ENCODE peak calls at places on chromosomes 13 and 19, in six cellular contexts. One of them, this sample, is unnamed.

GRCh38 chr13:91270031-91270430 is 77.5 kb upstream of the MIR17HG start:
- DNase-seq in WTC11: no peak
- DNase-seq in GM06990: no peak
- DNase-seq in astrocyte of the spinal cord: no peak
- DNase-seq in AG04450: no peak
- DNase-seq in GM13977: no peak
- DNase-seq in this sample: no peak

GRCh38 chr19:1503089-1503924 is 9.5 kb downstream of the ADAMTSL5 start:
- DNase-seq in GM13977: peak
- DNase-seq in astrocyte of the spinal cord: no peak
- DNase-seq in AG04450: no peak
- DNase-seq in WTC11: peak
- DNase-seq in GM06990: peak
- DNase-seq in this sample: peak

GRCh38 chr13:41222259-41222852 is 28.0 kb upstream of the KBTBD7 start:
- DNase-seq in AG04450: no peak
- DNase-seq in GM13977: peak
- DNase-seq in astrocyte of the spinal cord: peak
- DNase-seq in WTC11: peak
- DNase-seq in GM06990: no peak
- DNase-seq in this sample: peak

GRCh38 chr19:15863272-15863671 is 34.6 kb downstream of the CYP4F2 start:
- DNase-seq in astrocyte of the spinal cord: no peak
- DNase-seq in GM13977: no peak
- DNase-seq in AG04450: no peak
- DNase-seq in WTC11: no peak
- DNase-seq in GM06990: no peak
- DNase-seq in this sample: no peak

GRCh38 chr13:110097013-110097412 is 209.9 kb downstream of the COL4A1 start:
- DNase-seq in GM13977: no peak
- DNase-seq in AG04450: no peak
- DNase-seq in GM06990: no peak
- DNase-seq in WTC11: no peak
- DNase-seq in astrocyte of the spinal cord: no peak
- DNase-seq in this sample: no peak

GRCh38 chr19:7104783-7105447 is 35.4 kb downstream of the ZNF557 start:
- DNase-seq in AG04450: no peak
- DNase-seq in GM13977: no peak
- DNase-seq in WTC11: no peak
- DNase-seq in GM06990: no peak
- DNase-seq in astrocyte of the spinal cord: no peak
- DNase-seq in this sample: no peak

GRCh38 chr19:1253514-1254080 is 5.2 kb downstream of the MIDN start:
- DNase-seq in GM06990: no peak
- DNase-seq in GM13977: no peak
- DNase-seq in WTC11: no peak
- DNase-seq in astrocyte of the spinal cord: no peak
- DNase-seq in AG04450: no peak
- DNase-seq in this sample: no peak

GRCh38 chr13:49225358-49226042 is 5.4 kb downstream of the MLNR start:
- DNase-seq in GM06990: no peak
- DNase-seq in astrocyte of the spinal cord: no peak
- DNase-seq in AG04450: no peak
- DNase-seq in WTC11: no peak
- DNase-seq in GM13977: no peak
- DNase-seq in this sample: no peak

GRCh38 chr19:45424191-45425058 is 708 bp upstream of the ERCC1 start:
- DNase-seq in AG04450: peak
- DNase-seq in GM13977: peak
- DNase-seq in astrocyte of the spinal cord: peak
- DNase-seq in GM06990: peak
- DNase-seq in WTC11: peak
- DNase-seq in this sample: no peak

GRCh38 chr19:16315825-16316505 is 8.7 kb upstream of the KLF2 start:
- DNase-seq in WTC11: no peak
- DNase-seq in astrocyte of the spinal cord: peak
- DNase-seq in GM06990: no peak
- DNase-seq in GM13977: no peak
- DNase-seq in AG04450: peak
- DNase-seq in this sample: no peak

GRCh38 chr13:44703371-44703770 is 127.2 kb upstream of the TSC22D1 start:
- DNase-seq in WTC11: no peak
- DNase-seq in GM06990: no peak
- DNase-seq in astrocyte of the spinal cord: peak
- DNase-seq in AG04450: no peak
- DNase-seq in GM13977: no peak
- DNase-seq in this sample: no peak

GRCh38 chr19:48867922-48868195 is 558 bp downstream of the PLEKHA4 start:
- DNase-seq in GM06990: no peak
- DNase-seq in WTC11: no peak
- DNase-seq in GM13977: no peak
- DNase-seq in astrocyte of the spinal cord: no peak
- DNase-seq in AG04450: no peak
- DNase-seq in this sample: no peak

GRCh38 chr13:94706854-94707399 is 5.4 kb downstream of the SOX21 start:
- DNase-seq in AG04450: no peak
- DNase-seq in astrocyte of the spinal cord: peak
- DNase-seq in GM06990: no peak
- DNase-seq in GM13977: peak
- DNase-seq in WTC11: no peak
- DNase-seq in this sample: peak

GRCh38 chr19:48569814-48570213 is 17.8 kb downstream of the SULT2B1 start:
- DNase-seq in astrocyte of the spinal cord: peak
- DNase-seq in AG04450: no peak
- DNase-seq in GM06990: no peak
- DNase-seq in WTC11: no peak
- DNase-seq in GM13977: no peak
- DNase-seq in this sample: no peak

GRCh38 chr13:28744091-28744536 is 25.3 kb upstream of the SLC46A3 start:
- DNase-seq in WTC11: no peak
- DNase-seq in GM13977: no peak
- DNase-seq in AG04450: no peak
- DNase-seq in astrocyte of the spinal cord: peak
- DNase-seq in GM06990: no peak
- DNase-seq in this sample: no peak

GRCh38 chr19:55117063-55117635 is 288 bp downstream of the PPP1R12C start:
- DNase-seq in AG04450: no peak
- DNase-seq in GM13977: no peak
- DNase-seq in WTC11: no peak
- DNase-seq in GM06990: no peak
- DNase-seq in astrocyte of the spinal cord: no peak
- DNase-seq in this sample: no peak

GRCh38 chr19:46297700-46298476 is 1.0 kb downstream of the HIF3A start:
- DNase-seq in GM13977: no peak
- DNase-seq in GM06990: no peak
- DNase-seq in astrocyte of the spinal cord: peak
- DNase-seq in AG04450: no peak
- DNase-seq in WTC11: peak
- DNase-seq in this sample: no peak

GRCh38 chr13:113769881-113770280 is 10.9 kb downstream of the TMEM255B start:
- DNase-seq in astrocyte of the spinal cord: no peak
- DNase-seq in AG04450: no peak
- DNase-seq in GM13977: no peak
- DNase-seq in GM06990: no peak
- DNase-seq in WTC11: no peak
- DNase-seq in this sample: no peak

GRCh38 chr13:33284016-33284415 is 1.5 kb downstream of the STARD13 start:
- DNase-seq in GM06990: no peak
- DNase-seq in GM13977: no peak
- DNase-seq in WTC11: no peak
- DNase-seq in AG04450: no peak
- DNase-seq in astrocyte of the spinal cord: peak
- DNase-seq in this sample: no peak

GRCh38 chr13:113763961-113764792 is 5.2 kb downstream of the TMEM255B start:
- DNase-seq in AG04450: no peak
- DNase-seq in GM13977: no peak
- DNase-seq in GM06990: no peak
- DNase-seq in astrocyte of the spinal cord: no peak
- DNase-seq in WTC11: no peak
- DNase-seq in this sample: no peak

GRCh38 chr13:29771247-29771646 is 79.2 kb downstream of the UBL3 start:
- DNase-seq in GM13977: no peak
- DNase-seq in GM06990: no peak
- DNase-seq in astrocyte of the spinal cord: peak
- DNase-seq in WTC11: no peak
- DNase-seq in AG04450: no peak
- DNase-seq in this sample: no peak
- TF ChIP-seq CTCF in GM13977: peak
- TF ChIP-seq CTCF in GM06990: peak
- TF ChIP-seq CTCF in astrocyte of the spinal cord: peak
- TF ChIP-seq CTCF in WTC11: peak
- TF ChIP-seq CTCF in AG04450: peak
- TF ChIP-seq CTCF in this sample: no peak

GRCh38 chr13:21164631-21165030 is 11.7 kb downstream of the SKA3 start:
- DNase-seq in GM06990: no peak
- DNase-seq in astrocyte of the spinal cord: no peak
- DNase-seq in AG04450: no peak
- DNase-seq in GM13977: no peak
- DNase-seq in WTC11: no peak
- DNase-seq in this sample: no peak
- TF ChIP-seq CTCF in GM06990: no peak
- TF ChIP-seq CTCF in astrocyte of the spinal cord: no peak
- TF ChIP-seq CTCF in AG04450: no peak
- TF ChIP-seq CTCF in GM13977: no peak
- TF ChIP-seq CTCF in WTC11: no peak
- TF ChIP-seq CTCF in this sample: no peak

GRCh38 chr13:53778937-53779336 is 750.3 kb downstream of the OLFM4 start:
- DNase-seq in astrocyte of the spinal cord: no peak
- DNase-seq in GM13977: no peak
- DNase-seq in GM06990: no peak
- DNase-seq in AG04450: no peak
- DNase-seq in WTC11: no peak
- DNase-seq in this sample: no peak
- TF ChIP-seq CTCF in astrocyte of the spinal cord: no peak
- TF ChIP-seq CTCF in GM13977: no peak
- TF ChIP-seq CTCF in GM06990: no peak
- TF ChIP-seq CTCF in AG04450: no peak
- TF ChIP-seq CTCF in WTC11: no peak
- TF ChIP-seq CTCF in this sample: no peak

GRCh38 chr13:47964863-47965262 is 36.2 kb downstream of the SUCLA2 start:
- DNase-seq in GM06990: no peak
- DNase-seq in GM13977: no peak
- DNase-seq in AG04450: no peak
- DNase-seq in astrocyte of the spinal cord: no peak
- DNase-seq in WTC11: no peak
- DNase-seq in this sample: no peak
- TF ChIP-seq CTCF in GM06990: no peak
- TF ChIP-seq CTCF in GM13977: no peak
- TF ChIP-seq CTCF in AG04450: peak
- TF ChIP-seq CTCF in astrocyte of the spinal cord: peak
- TF ChIP-seq CTCF in WTC11: no peak
- TF ChIP-seq CTCF in this sample: no peak

DNA sequence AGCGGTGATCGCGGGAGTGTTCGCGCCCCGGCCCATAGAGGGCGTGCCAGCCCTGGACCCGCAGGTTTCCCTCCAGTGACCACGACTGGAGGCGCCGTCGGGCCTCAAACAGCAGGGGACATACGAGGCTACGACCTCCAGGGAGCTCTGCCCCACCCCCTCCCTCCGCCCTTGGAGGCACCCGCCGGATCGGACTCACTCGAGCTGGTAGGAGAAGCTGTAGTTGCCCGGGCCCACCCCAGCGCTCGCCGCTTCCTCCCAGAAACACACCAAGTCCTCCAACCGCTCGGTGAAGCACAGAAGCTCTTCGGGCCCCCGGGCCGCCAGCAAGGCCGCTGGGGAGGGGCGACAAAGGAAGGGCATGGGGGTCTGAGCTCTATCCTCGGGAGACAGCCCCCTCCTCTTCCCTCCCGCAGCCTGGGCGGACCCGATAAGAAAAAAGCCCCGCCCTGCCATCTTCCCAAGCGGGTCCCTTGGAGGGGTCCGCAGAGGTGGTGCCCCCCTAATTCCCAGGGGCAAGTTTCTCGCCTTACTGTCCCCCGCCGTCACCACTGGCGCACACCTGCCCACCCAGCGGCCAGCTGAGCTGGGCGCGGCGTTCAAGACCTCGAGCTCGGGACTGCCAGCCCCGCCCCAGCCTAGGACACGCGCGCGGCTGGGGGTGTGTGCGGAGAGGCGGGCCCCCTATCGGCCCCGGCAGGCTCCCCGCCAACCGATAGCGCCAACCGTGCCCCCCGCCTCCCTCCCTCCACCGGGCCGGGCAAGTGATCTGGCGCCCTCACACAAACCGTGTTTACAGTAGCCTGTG is 1.0 kb downstream of the EPOR start:
- DNase-seq in GM13977: peak
- DNase-seq in astrocyte of the spinal cord: no peak
- DNase-seq in AG04450: no peak
- DNase-seq in WTC11: peak
- DNase-seq in GM06990: peak
- DNase-seq in this sample: peak
- TF ChIP-seq CTCF in GM13977: peak
- TF ChIP-seq CTCF in astrocyte of the spinal cord: peak
- TF ChIP-seq CTCF in AG04450: peak
- TF ChIP-seq CTCF in WTC11: peak
- TF ChIP-seq CTCF in GM06990: peak
- TF ChIP-seq CTCF in this sample: peak

DNA sequence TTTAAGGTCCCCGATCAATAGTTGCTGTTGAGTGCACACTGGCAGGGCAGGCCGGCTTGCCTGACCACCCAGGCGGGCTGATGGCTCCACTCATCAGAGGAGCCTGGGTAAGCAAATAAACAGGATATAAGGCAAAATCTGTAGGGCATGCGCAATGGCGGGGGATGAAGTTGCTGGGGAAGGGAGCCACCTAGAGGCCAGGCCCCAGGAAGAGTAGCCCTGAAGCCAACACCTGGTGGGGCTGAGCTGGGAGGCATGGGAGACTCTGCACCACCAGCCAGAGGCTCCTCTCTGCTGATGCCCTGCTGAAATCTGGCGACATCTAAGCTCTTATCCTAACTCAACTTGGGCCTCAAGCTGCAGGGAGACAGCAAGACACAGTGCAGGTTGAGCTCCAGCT is 324.3 kb downstream of the ZNF536 start:
- DNase-seq in WTC11: peak
- DNase-seq in AG04450: no peak
- DNase-seq in GM06990: no peak
- DNase-seq in GM13977: no peak
- DNase-seq in astrocyte of the spinal cord: no peak
- DNase-seq in this sample: no peak
- TF ChIP-seq CTCF in WTC11: no peak
- TF ChIP-seq CTCF in AG04450: peak
- TF ChIP-seq CTCF in GM06990: peak
- TF ChIP-seq CTCF in GM13977: peak
- TF ChIP-seq CTCF in astrocyte of the spinal cord: peak
- TF ChIP-seq CTCF in this sample: no peak

GRCh38 chr19:42254083-42254849 is 662 bp downstream of the ERF start:
- DNase-seq in WTC11: peak
- DNase-seq in astrocyte of the spinal cord: peak
- DNase-seq in GM06990: peak
- DNase-seq in GM13977: peak
- DNase-seq in AG04450: no peak
- DNase-seq in this sample: peak
- TF ChIP-seq CTCF in WTC11: no peak
- TF ChIP-seq CTCF in astrocyte of the spinal cord: no peak
- TF ChIP-seq CTCF in GM06990: peak
- TF ChIP-seq CTCF in GM13977: no peak
- TF ChIP-seq CTCF in AG04450: no peak
- TF ChIP-seq CTCF in this sample: no peak

GRCh38 chr13:52846567-52847321 is 1.7 kb downstream of the PCDH8 start:
- DNase-seq in GM13977: peak
- DNase-seq in astrocyte of the spinal cord: no peak
- DNase-seq in AG04450: no peak
- DNase-seq in WTC11: peak
- DNase-seq in GM06990: no peak
- DNase-seq in this sample: peak
- TF ChIP-seq CTCF in GM13977: no peak
- TF ChIP-seq CTCF in astrocyte of the spinal cord: peak
- TF ChIP-seq CTCF in AG04450: peak
- TF ChIP-seq CTCF in WTC11: peak
- TF ChIP-seq CTCF in GM06990: no peak
- TF ChIP-seq CTCF in this sample: peak